ENCODE peak calls at places on chromosome 18, in six cellular contexts. N is NCI-H345; B is fibroblast of lung; P is aorta; J is CD4-positive, CD25-positive, alpha-beta regulatory T cell; Q is right cardiac atrium. Y is an unnamed sample.

GRCh38 chr18:69626643-69627242 is 226.1 kb downstream of the DOK6 start:
- DNase-seq in N (no peak), B (no peak), P (no peak), J (no peak), Q (no peak), Y (no peak)

GRCh38 chr18:49051323-49051967 is 100.7 kb upstream of the SMAD7 start:
- DNase-seq in N (no peak), B (no peak), P (no peak), J (no peak), Q (no peak), Y (no peak)

GRCh38 chr18:79955302-79956075 is 4.0 kb upstream of the SLC66A2 start:
- DNase-seq in N (no peak), B (no peak), P (no peak), J (no peak), Q (no peak), Y (no peak)

GRCh38 chr18:48418000-48418399 is 8.8 kb upstream of the ZBTB7C start:
- DNase-seq in N (no peak), B (no peak), P (no peak), J (no peak), Q (no peak), Y (no peak)

GRCh38 chr18:22601481-22601880 is 183.8 kb upstream of the CTAGE1 start:
- DNase-seq in N (no peak), B (no peak), P (no peak), J (no peak), Q (no peak), Y (no peak)

GRCh38 chr18:41096504-41096903 is 858.5 kb upstream of the PIK3C3 start:
- DNase-seq in N (peak; percentile 55), B (peak; percentile 58), P (no peak), J (no peak), Q (no peak), Y (no peak)

GRCh38 chr18:55781481-55781957 is 193.5 kb upstream of the TCF4 start:
- DNase-seq in N (peak; percentile 55), B (peak; percentile 83), P (peak; percentile 54), J (no peak), Q (peak; percentile 61), Y (peak; percentile 55)

GRCh38 chr18:10707294-10707693 is 181.5 kb downstream of the NAPG start:
- DNase-seq in N (no peak), B (no peak), P (no peak), J (no peak), Q (no peak), Y (no peak)

GRCh38 chr18:58996131-58996632 is 131.5 kb downstream of the ZNF532 start:
- DNase-seq in N (peak; percentile 13), B (peak; percentile 80), P (no peak), J (no peak), Q (peak; percentile 70), Y (no peak)

GRCh38 chr18:45666006-45666405 is 50.7 kb downstream of the SLC14A2 start:
- DNase-seq in N (no peak), B (no peak), P (no peak), J (peak; percentile 64), Q (no peak), Y (no peak)

GRCh38 chr18:12076424-12077140 is 17.1 kb upstream of the ANKRD62 start:
- DNase-seq in N (peak; percentile 43), B (peak; percentile 28), P (peak; percentile 46), J (no peak), Q (peak; percentile 66), Y (no peak)

GRCh38 chr18:44781890-44782289 is 101.2 kb downstream of the SETBP1 start:
- DNase-seq in N (no peak), B (peak; percentile 77), P (no peak), J (no peak), Q (no peak), Y (no peak)

GRCh38 chr18:60452424-60452823 is 79.8 kb upstream of the MC4R start:
- DNase-seq in N (no peak), B (peak; percentile 37), P (no peak), J (no peak), Q (no peak), Y (no peak)

GRCh38 chr18:3213231-3214059 is 6.3 kb downstream of the MYOM1 start:
- DNase-seq in N (no peak), B (no peak), P (no peak), J (peak; percentile 52), Q (no peak), Y (no peak)

GRCh38 chr18:10070581-10071000 is 156.8 kb downstream of the VAPA start:
- DNase-seq in N (no peak), B (peak; percentile 78), P (no peak), J (no peak), Q (no peak), Y (no peak)

GRCh38 chr18:22094375-22094767 is 75.0 kb upstream of the GATA6 start:
- DNase-seq in N (no peak), B (no peak), P (no peak), J (no peak), Q (no peak), Y (no peak)

GRCh38 chr18:48100712-48101165 is 170.3 kb upstream of the SMAD2 start:
- DNase-seq in N (no peak), B (no peak), P (no peak), J (no peak), Q (no peak), Y (no peak)

GRCh38 chr18:49878015-49878414 is 64.7 kb upstream of the ACAA2 start:
- DNase-seq in N (no peak), B (no peak), P (no peak), J (no peak), Q (no peak), Y (no peak)

GRCh38 chr18:9631814-9632496 is 17.6 kb upstream of the PPP4R1 start:
- DNase-seq in N (no peak), B (peak; percentile 92), P (no peak), J (no peak), Q (no peak), Y (no peak)

GRCh38 chr18:9575558-9575957 is 38.8 kb downstream of the PPP4R1 start:
- DNase-seq in N (peak; percentile 48), B (peak; percentile 99), P (peak; percentile 70), J (peak; percentile 32), Q (peak; percentile 67), Y (peak; percentile 73)

GRCh38 chr18:79949571-79950439 is 1.6 kb downstream of the SLC66A2 start:
- DNase-seq in N (no peak), B (no peak), P (peak; percentile 80), J (peak; percentile 34), Q (peak; percentile 78), Y (no peak)

GRCh38 chr18:59874166-59874565 is 25.6 kb upstream of the PMAIP1 start:
- DNase-seq in N (no peak), B (peak; percentile 92), P (no peak), J (no peak), Q (no peak), Y (no peak)

GRCh38 chr18:70422061-70422965 is 133.5 kb downstream of the SOCS6 start:
- DNase-seq in N (no peak), B (peak; percentile 95), P (peak; percentile 91), J (no peak), Q (peak; percentile 85), Y (no peak)

GRCh38 chr18:71887509-71887908 is 656.6 kb downstream of the CBLN2 start:
- DNase-seq in N (no peak), B (no peak), P (no peak), J (no peak), Q (no peak), Y (no peak)

GRCh38 chr18:55790296-55790695 is 202.3 kb upstream of the TCF4 start:
- DNase-seq in N (no peak), B (peak; percentile 46), P (no peak), J (no peak), Q (no peak), Y (no peak)

GRCh38 chr18:8933714-8934284 is 168.7 kb upstream of the NDUFV2 start:
- DNase-seq in N (no peak), B (peak; percentile 51), P (no peak), J (no peak), Q (no peak), Y (no peak)

GRCh38 chr18:59385191-59385590 is 26.1 kb upstream of the LMAN1 start:
- DNase-seq in N (peak; percentile 24), B (no peak), P (no peak), J (no peak), Q (no peak), Y (no peak)

GRCh38 chr18:78719821-78720220 is 259.8 kb upstream of the SALL3 start:
- DNase-seq in N (no peak), B (no peak), P (no peak), J (no peak), Q (no peak), Y (no peak)